ENCODE peak calls at places on chromosomes 13 and 19, in eight cellular contexts. A is gastrocnemius medialis; V is astrocyte of the cerebellum; N is kidney epithelial cell; C is GM23338; Q is CD8-positive, alpha-beta T cell; J is CD8-positive, alpha-beta memory T cell; L is ovary. G is an unnamed sample.
A peak's percentile ranks its signal among the peaks of the same experiment; 100 is the strongest.

GRCh38 chr19:14699641-14700040 is 9.8 kb downstream of the ZNF333 start:
- DNase-seq in A (no peak), V (no peak), N (no peak), C (no peak), Q (no peak), J (no peak), L (no peak), G (no peak)

GRCh38 chr19:49129238-49129583 is 9.9 kb downstream of the PPFIA3 start:
- DNase-seq in A (no peak), V (no peak), N (no peak), C (peak; percentile 91), Q (no peak), J (no peak), L (no peak), G (no peak)

GRCh38 chr19:54461201-54462071 is 2.1 kb downstream of the LENG9 start:
- DNase-seq in A (no peak), V (no peak), N (no peak), C (no peak), Q (no peak), J (no peak), L (no peak), G (no peak)

GRCh38 chr19:56681702-56682101 is 10.1 kb upstream of the ZNF835 start:
- DNase-seq in A (no peak), V (no peak), N (no peak), C (no peak), Q (no peak), J (no peak), L (no peak), G (no peak)

GRCh38 chr19:33290082-33290815 is 12.1 kb downstream of the CEBPA start:
- DNase-seq in A (no peak), V (no peak), N (no peak), C (no peak), Q (no peak), J (peak; percentile 17), L (no peak), G (no peak)

GRCh38 chr13:72886272-72887062 is 104.5 kb downstream of the PIBF1 start:
- DNase-seq in A (no peak), V (no peak), N (no peak), C (no peak), Q (no peak), J (no peak), L (no peak), G (no peak)

GRCh38 chr13:26062853-26063444 is 11.1 kb upstream of the SHISA2 start:
- DNase-seq in A (no peak), V (peak; percentile 71), N (no peak), C (peak; percentile 74), Q (no peak), J (no peak), L (no peak), G (no peak)

GRCh38 chr19:13906525-13906904 is 514 bp downstream of the CC2D1A start:
- DNase-seq in A (no peak), V (no peak), N (no peak), C (peak; percentile 43), Q (no peak), J (peak; percentile 64), L (no peak), G (no peak)

GRCh38 chr13:40060318-40061007 is 405.0 kb downstream of the COG6 start:
- DNase-seq in A (no peak), V (peak; percentile 88), N (no peak), C (no peak), Q (no peak), J (no peak), L (peak; percentile 83), G (peak; percentile 63)

GRCh38 chr19:56110515-56111448 is 10.3 kb downstream of the ZNF787 start:
- DNase-seq in A (no peak), V (no peak), N (no peak), C (no peak), Q (no peak), J (no peak), L (peak; percentile 77), G (no peak)

GRCh38 chr13:50248537-50249521 is 233.6 kb downstream of the KCNRG start:
- DNase-seq in A (no peak), V (no peak), N (no peak), C (peak; percentile 30), Q (no peak), J (no peak), L (no peak), G (no peak)

GRCh38 chr13:23979361-23980159 is 82.3 kb upstream of the C1QTNF9B start:
- DNase-seq in A (no peak), V (peak; percentile 94), N (peak; percentile 25), C (peak; percentile 79), Q (no peak), J (peak; percentile 71), L (peak; percentile 89), G (no peak)

GRCh38 chr19:57527136-57527881 is at the start of gene ZNF549:
- DNase-seq in A (peak; percentile 91), V (peak; percentile 88), N (peak; percentile 79), C (peak; percentile 99), Q (peak; percentile 86), J (peak; percentile 93), L (peak; percentile 91), G (peak; percentile 70)

GRCh38 chr19:49983645-49984229 is 22.8 kb upstream of the SIGLEC11 start:
- DNase-seq in A (no peak), V (no peak), N (no peak), C (peak; percentile 80), Q (peak; percentile 71), J (peak; percentile 79), L (peak; percentile 81), G (no peak)

GRCh38 chr19:18660051-18660910 is 23.2 kb upstream of the CRTC1 start:
- DNase-seq in A (peak; percentile 77), V (no peak), N (no peak), C (no peak), Q (no peak), J (no peak), L (no peak), G (no peak)

GRCh38 chr13:112159575-112160547 is 92.9 kb downstream of the SOX1 start:
- DNase-seq in A (no peak), V (no peak), N (no peak), C (peak; percentile 42), Q (no peak), J (no peak), L (no peak), G (no peak)

GRCh38 chr13:101763191-101763590 is 310.7 kb downstream of the ITGBL1 start:
- DNase-seq in A (no peak), V (no peak), N (peak; percentile 48), C (no peak), Q (no peak), J (no peak), L (no peak), G (no peak)

GRCh38 chr19:38711726-38712153 is 32.5 kb downstream of the CAPN12 start:
- DNase-seq in A (no peak), V (peak; percentile 91), N (peak; percentile 49), C (no peak), Q (no peak), J (no peak), L (peak; percentile 72), G (peak; percentile 70)

GRCh38 chr19:3573162-3573857 is 566 bp downstream of the HMG20B start:
- DNase-seq in A (no peak), V (no peak), N (no peak), C (peak; percentile 51), Q (no peak), J (no peak), L (no peak), G (no peak)

GRCh38 chr19:21586341-21587116 is 81.1 kb downstream of the ZNF429 start:
- DNase-seq in A (no peak), V (no peak), N (no peak), C (peak; percentile 62), Q (no peak), J (no peak), L (peak; percentile 57), G (no peak)

GRCh38 chr13:49828452-49828851 is 36.0 kb upstream of the KPNA3 start:
- DNase-seq in A (no peak), V (no peak), N (no peak), C (peak; percentile 11), Q (no peak), J (no peak), L (no peak), G (no peak)

GRCh38 chr19:49676136-49676689 is 858 bp upstream of the PRMT1 start:
- DNase-seq in A (peak; percentile 82), V (peak; percentile 89), N (peak; percentile 81), C (peak; percentile 94), Q (no peak), J (no peak), L (no peak), G (peak; percentile 74)

GRCh38 chr19:14507704-14508246 is 10.4 kb downstream of the DNAJB1 start:
- DNase-seq in A (no peak), V (no peak), N (no peak), C (no peak), Q (no peak), J (no peak), L (no peak), G (no peak)

GRCh38 chr13:24194447-24194846 is 33.9 kb downstream of the SPATA13 start:
- DNase-seq in A (no peak), V (no peak), N (no peak), C (no peak), Q (no peak), J (no peak), L (no peak), G (no peak)

DNA sequence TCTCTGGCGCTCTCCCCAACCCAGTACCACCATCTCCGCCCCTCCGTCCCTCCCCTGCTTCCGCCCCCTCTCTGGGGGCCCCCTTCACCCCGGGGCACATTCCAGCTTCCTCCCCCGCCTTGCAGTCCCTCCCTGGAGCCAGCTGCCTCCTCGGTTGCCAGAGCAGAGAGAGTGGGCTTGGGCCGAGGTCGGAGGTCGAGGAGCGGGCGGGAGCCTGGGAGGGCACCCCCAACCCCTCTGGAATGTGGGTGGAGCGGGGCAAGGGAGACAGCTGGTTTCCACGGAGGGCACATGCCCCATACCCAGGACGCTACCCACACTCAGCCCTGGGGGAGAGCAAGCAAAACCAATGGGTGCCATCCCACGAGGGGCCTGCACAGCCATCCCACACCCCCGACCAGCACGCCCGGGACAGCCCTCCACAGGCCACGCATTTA is 6.4 kb upstream of the CIRBP start:
- DNase-seq in A (no peak), V (no peak), N (no peak), C (peak; percentile 64), Q (no peak), J (no peak), L (peak; percentile 61), G (no peak)
- H3K4me3 ChIP-seq in A (no peak overlapping the region), V (no peak overlapping the region), N (peak overlapping the region; percentile 76), C (peak overlapping the region; percentile 95), Q (no peak overlapping the region), J (no peak overlapping the region), L (no peak overlapping the region), G (peak overlapping the region; percentile 69)

GRCh38 chr19:53136432-53136831 is 3.7 kb upstream of the ZNF415 start:
- DNase-seq in A (no peak), V (no peak), N (no peak), C (no peak), Q (no peak), J (no peak), L (no peak), G (no peak)

GRCh38 chr19:53140351-53140750 is 7.6 kb upstream of the ZNF415 start:
- DNase-seq in A (no peak), V (no peak), N (no peak), C (no peak), Q (no peak), J (no peak), L (no peak), G (no peak)
- H3K4me3 ChIP-seq in A (no peak overlapping the region), V (no peak overlapping the region), N (no peak overlapping the region), C (no peak overlapping the region), Q (no peak overlapping the region), J (no peak overlapping the region), L (no peak overlapping the region), G (no peak overlapping the region)

GRCh38 chr13:98413796-98414195 is 163.1 kb downstream of the STK24 start:
- DNase-seq in A (no peak), V (no peak), N (no peak), C (peak; percentile 21), Q (no peak), J (no peak), L (no peak), G (no peak)
- H3K4me3 ChIP-seq in A (no peak overlapping the region), V (no peak overlapping the region), N (no peak overlapping the region), C (no peak overlapping the region), Q (no peak overlapping the region), J (no peak overlapping the region), L (no peak overlapping the region), G (no peak overlapping the region)

GRCh38 chr13:106619688-106620555 is 52.0 kb upstream of the ARGLU1 start:
- DNase-seq in A (peak; percentile 16), V (peak; percentile 36), N (peak; percentile 29), C (peak; percentile 90), Q (no peak), J (no peak), L (peak; percentile 26), G (no peak)
- H3K4me3 ChIP-seq in A (no peak overlapping the region), V (no peak overlapping the region), N (no peak overlapping the region), C (no peak overlapping the region), Q (no peak overlapping the region), J (no peak overlapping the region), L (no peak overlapping the region), G (no peak overlapping the region)